ENCODE peak calls at places on chromosome 9, in seven cellular contexts. D is IMR-90, C is OCI-LY7, B is mesenchymal stem cell, U is H1, A is GM23248, G is MM.1S. Q is an unnamed sample.

GRCh38 chr9:86075132-86075807 is 24.1 kb downstream of the GOLM1 start:
- DNase-seq in D (peak; percentile 36), U (no peak), B (no peak), A (no peak), G (no peak), C (no peak), Q (no peak)

GRCh38 chr9:132162764-132163456 is 1.1 kb downstream of the NTNG2 start:
- DNase-seq in D (no peak), C (no peak), G (no peak), U (no peak), B (no peak), A (no peak), Q (no peak)

GRCh38 chr9:108331596-108331995 is 524.2 kb downstream of the ACTL7B start:
- DNase-seq in B (no peak), C (no peak), A (no peak), G (no peak), U (no peak), D (no peak), Q (no peak)

GRCh38 chr9:78187763-78188495 is 47.9 kb upstream of the CEP78 start:
- DNase-seq in D (no peak), G (no peak), U (no peak), C (no peak), A (peak; percentile 7), B (no peak), Q (no peak)

GRCh38 chr9:81771606-81772005 is 82.3 kb upstream of the TLE1 start:
- DNase-seq in C (no peak), D (peak; percentile 78), U (no peak), A (peak; percentile 22), B (peak; percentile 89), G (no peak), Q (peak; percentile 34)

GRCh38 chr9:133972041-133972970 is 19.8 kb downstream of the VAV2 start:
- DNase-seq in B (no peak), A (no peak), D (no peak), G (no peak), C (no peak), U (no peak), Q (peak; percentile 69)

GRCh38 chr9:76338418-76338817 is 55.8 kb downstream of the RFK start:
- DNase-seq in U (no peak), G (no peak), C (no peak), D (no peak), A (no peak), B (no peak), Q (no peak)

GRCh38 chr9:124342946-124343485 is 72.2 kb downstream of the PSMB7 start:
- DNase-seq in G (no peak), A (peak; percentile 96), D (peak; percentile 94), B (peak; percentile 87), U (no peak), C (no peak), Q (peak; percentile 99)

GRCh38 chr9:18596920-18597319 is 123.0 kb downstream of the ADAMTSL1 start:
- DNase-seq in C (no peak), U (no peak), A (peak; percentile 80), D (peak; percentile 77), B (peak; percentile 44), G (no peak), Q (no peak)

GRCh38 chr9:93500571-93501298 is 47.4 kb upstream of the FAM120AOS start:
- DNase-seq in D (no peak), C (no peak), U (no peak), B (no peak), A (no peak), G (no peak), Q (peak; percentile 43)

GRCh38 chr9:128091144-128091543 is 23.1 kb downstream of the SLC25A25 start:
- DNase-seq in B (no peak), C (no peak), U (peak; percentile 47), D (peak; percentile 91), A (peak; percentile 93), G (no peak), Q (peak; percentile 96)
- H3K4me3 ChIP-seq in B (no peak overlapping the region), C (no peak overlapping the region), U (no peak overlapping the region), D (no peak overlapping the region), A (peak overlapping the region; percentile 49), G (no peak overlapping the region), Q (peak overlapping the region; percentile 60)

DNA sequence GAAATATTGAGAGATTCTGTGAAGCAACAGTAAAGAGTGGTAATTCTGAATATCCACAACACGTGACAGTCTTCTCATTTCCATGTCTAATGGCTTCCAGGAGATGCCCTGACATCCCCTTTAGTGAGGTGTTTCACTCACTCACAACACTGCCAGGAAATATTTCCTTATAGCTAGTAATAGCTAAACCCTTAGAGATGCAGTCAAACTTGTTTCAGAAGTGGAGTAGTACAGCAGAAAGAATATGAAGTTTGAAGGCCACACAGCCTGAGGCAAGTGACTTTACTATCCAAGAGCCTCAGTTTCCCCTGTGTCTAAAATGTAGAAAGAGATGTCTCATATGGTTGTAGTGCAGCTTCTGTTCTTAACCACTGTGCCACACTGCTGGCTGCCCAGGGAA is 139.2 kb downstream of the CDK5RAP2 start:
- DNase-seq in B (no peak), U (no peak), D (no peak), A (no peak), G (no peak), C (no peak), Q (no peak)
- H3K36me3 ChIP-seq in B (peaks cover 12% of the 10 kb centered on the region), U (peaks cover 4% of the 10 kb centered on the region), D (peaks cover 13% of the 10 kb centered on the region), A (peaks cover 26% of the 10 kb centered on the region), G (peaks cover 24% of the 10 kb centered on the region), C (peaks cover 98% of the 10 kb centered on the region), Q (peaks cover 50% of the 10 kb centered on the region)

GRCh38 chr9:89524888-89525385 is 27.0 kb upstream of the SEMA4D start:
- DNase-seq in D (no peak), G (no peak), C (no peak), B (no peak), U (no peak), A (no peak), Q (no peak)
- H3K4me2 ChIP-seq in D (no peak overlapping the region), G (no peak overlapping the region), C (no peak overlapping the region), B (no peak overlapping the region), U (no peak overlapping the region), A (no peak overlapping the region), Q (no peak overlapping the region)

GRCh38 chr9:130266236-130267098 is 907 bp downstream of the HMCN2 start:
- DNase-seq in A (no peak), U (no peak), B (no peak), D (no peak), C (no peak), G (no peak), Q (no peak)

GRCh38 chr9:130268521-130269131 is 3.1 kb downstream of the HMCN2 start:
- DNase-seq in G (no peak), B (no peak), U (no peak), A (no peak), D (no peak), C (no peak), Q (no peak)

GRCh38 chr9:130264414-130265350 is 878 bp upstream of the HMCN2 start:
- DNase-seq in A (no peak), U (no peak), C (no peak), D (no peak), B (no peak), G (no peak), Q (no peak)

GRCh38 chr9:130265431-130266235 is at the start of gene HMCN2:
- DNase-seq in G (no peak), C (no peak), U (no peak), D (no peak), B (peak; percentile 14), A (peak; percentile 30), Q (no peak)

GRCh38 chr9:130267930-130268329 is 2.4 kb downstream of the HMCN2 start:
- DNase-seq in A (no peak), D (no peak), C (no peak), U (no peak), B (no peak), G (no peak), Q (no peak)
- H3K4me3 ChIP-seq in A (no peak overlapping the region), D (no peak overlapping the region), C (no peak overlapping the region), U (no peak overlapping the region), B (no peak overlapping the region), G (no peak overlapping the region), Q (no peak overlapping the region)

GRCh38 chr9:114371986-114372917 is 15.5 kb downstream of the AKNA start:
- DNase-seq in D (no peak), A (peak; percentile 13), C (peak; percentile 81), G (peak; percentile 73), U (no peak), B (peak; percentile 33), Q (peak; percentile 83)

GRCh38 chr9:114369567-114370240 is 18.1 kb downstream of the AKNA start:
- DNase-seq in U (no peak), C (no peak), B (no peak), G (no peak), D (no peak), A (no peak), Q (no peak)

GRCh38 chr9:114371343-114371985 is 16.3 kb downstream of the AKNA start:
- DNase-seq in G (no peak), C (no peak), B (no peak), A (no peak), D (no peak), U (no peak), Q (no peak)

GRCh38 chr9:114370251-114370984 is 17.4 kb downstream of the AKNA start:
- DNase-seq in C (peak; percentile 67), B (no peak), U (no peak), D (no peak), A (no peak), G (no peak), Q (no peak)

DNA sequence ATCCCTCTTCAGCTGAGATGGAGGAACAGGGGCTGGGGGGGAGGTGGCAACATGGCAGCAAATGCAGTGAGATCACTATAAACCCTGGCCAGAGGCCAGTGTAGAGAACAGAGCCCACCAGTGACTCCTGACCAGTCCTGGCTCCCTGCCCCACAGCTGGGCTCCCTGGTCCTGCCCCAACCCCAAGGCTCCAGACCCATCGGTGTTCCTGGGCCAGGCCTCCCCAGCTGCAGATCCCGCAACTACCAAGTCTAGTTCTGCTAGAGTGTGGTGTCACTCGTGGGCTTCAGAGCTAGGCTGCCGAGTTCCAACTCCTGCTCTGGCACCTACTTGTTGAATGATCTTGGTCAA is 16.8 kb downstream of the AKNA start:
- DNase-seq in B (no peak), U (no peak), D (no peak), A (no peak), G (no peak), C (no peak), Q (no peak)
- H3K36me3 ChIP-seq in B (peaks cover 65% of the 10 kb centered on the region), U (no peaks in the 10 kb centered on the region), D (peaks cover 38% of the 10 kb centered on the region), A (no peaks in the 10 kb centered on the region), G (peaks cover 9% of the 10 kb centered on the region), C (peaks cover 82% of the 10 kb centered on the region), Q (peaks cover 10% of the 10 kb centered on the region)